ENCODE peak calls at places on chromosome 7, in seven cellular contexts. U is IMR-90, L is A549, G is endothelial cell of umbilical vein, B is GM23248, S is heart left ventricle, W is ovary. H is an unnamed sample. For H3K9me3, the result is how much of the 10 kb centered on the place peaks cover.

GRCh38 chr7:18570890-18571478 is 75.4 kb downstream of the HDAC9 start:
- DNase-seq in U (peak), L (peak), G (peak), B (peak), S (no peak), W (no peak), H (no peak)

GRCh38 chr7:158422551-158423189 is 165.0 kb downstream of the PTPRN2 start:
- DNase-seq in U (no peak), L (no peak), G (no peak), B (no peak), S (no peak), W (no peak), H (no peak)

GRCh38 chr7:150994141-150994837 is 3.5 kb downstream of the NOS3 start:
- DNase-seq in U (no peak), L (no peak), G (peak), B (no peak), S (peak), W (peak), H (peak)

GRCh38 chr7:78427209-78427608 is 628.6 kb downstream of the PHTF2 start:
- DNase-seq in U (no peak), L (no peak), G (no peak), B (no peak), S (no peak), W (no peak), H (no peak)

GRCh38 chr7:28355553-28356319 is 56.6 kb upstream of the CREB5 start:
- DNase-seq in U (no peak), L (no peak), G (no peak), B (no peak), S (no peak), W (no peak), H (no peak)

GRCh38 chr7:141027043-141027442 is 12.3 kb upstream of the MRPS33 start:
- DNase-seq in U (no peak), L (no peak), G (no peak), B (no peak), S (no peak), W (no peak), H (no peak)

GRCh38 chr7:18144171-18144570 is 116.5 kb upstream of the PRPS1L1 start:
- DNase-seq in U (no peak), L (no peak), G (no peak), B (no peak), S (no peak), W (no peak), H (no peak)

GRCh38 chr7:66921396-66921917 is 432 bp downstream of the TMEM248 start:
- DNase-seq in U (peak), L (peak), G (no peak), B (peak), S (peak), W (peak), H (no peak)

GRCh38 chr7:118855290-118855689 is 630.8 kb downstream of the ANKRD7 start:
- DNase-seq in U (no peak), L (no peak), G (no peak), B (no peak), S (no peak), W (no peak), H (no peak)

GRCh38 chr7:134856141-134856540 is 76.7 kb downstream of the CALD1 start:
- DNase-seq in U (no peak), L (no peak), G (peak), B (peak), S (no peak), W (no peak), H (no peak)

GRCh38 chr7:74101061-74101681 is 17.6 kb downstream of the LIMK1 start:
- DNase-seq in U (no peak), L (no peak), G (no peak), B (peak), S (peak), W (no peak), H (peak)

GRCh38 chr7:46839651-46840050 is 742.3 kb downstream of the TNS3 start:
- DNase-seq in U (peak), L (no peak), G (peak), B (peak), S (no peak), W (no peak), H (no peak)

GRCh38 chr7:131908719-131909118 is 352.3 kb upstream of the PODXL start:
- DNase-seq in U (no peak), L (no peak), G (no peak), B (no peak), S (no peak), W (no peak), H (no peak)

GRCh38 chr7:80488851-80489370 is 23.0 kb downstream of the GNAT3 start:
- DNase-seq in U (peak), L (no peak), G (no peak), B (no peak), S (no peak), W (no peak), H (no peak)

GRCh38 chr7:5692845-5693278 is 88.6 kb downstream of the RNF216 start:
- DNase-seq in U (peak), L (peak), G (peak), B (peak), S (no peak), W (no peak), H (no peak)

GRCh38 chr7:151257990-151258389 is 9.5 kb upstream of the SMARCD3 start:
- DNase-seq in U (no peak), L (no peak), G (no peak), B (no peak), S (no peak), W (no peak), H (no peak)

GRCh38 chr7:23918856-23919255 is 208.8 kb downstream of the STK31 start:
- DNase-seq in U (no peak), L (no peak), G (no peak), B (no peak), S (no peak), W (no peak), H (no peak)

GRCh38 chr7:140983802-140984201 is 30.9 kb downstream of the MRPS33 start:
- DNase-seq in U (peak), L (peak), G (no peak), B (no peak), S (no peak), W (no peak), H (no peak)

GRCh38 chr7:22357311-22358175 is 589 bp upstream of the RAPGEF5 start:
- DNase-seq in U (peak), L (peak), G (peak), B (peak), S (no peak), W (no peak), H (no peak)

GRCh38 chr7:112630565-112630964 is 149.8 kb downstream of the LSMEM1 start:
- DNase-seq in U (peak), L (peak), G (peak), B (peak), S (no peak), W (no peak), H (no peak)

GRCh38 chr7:106721816-106722785 is 61.1 kb upstream of the CCDC71L start:
- DNase-seq in U (peak), L (no peak), G (no peak), B (no peak), S (no peak), W (no peak), H (no peak)

GRCh38 chr7:6167004-6167551 is 105.3 kb downstream of the CYTH3 start:
- DNase-seq in U (no peak), L (no peak), G (no peak), B (no peak), S (peak), W (no peak), H (peak)

GRCh38 chr7:19116121-19117080 is 1.0 kb downstream of the TWIST1 start:
- DNase-seq in U (peak), L (peak), G (peak), B (peak), S (peak), W (peak), H (no peak)

GRCh38 chr7:117135553-117135891 is 182.2 kb downstream of the ST7 start:
- DNase-seq in U (no peak), L (no peak), G (no peak), B (no peak), S (no peak), W (no peak), H (no peak)

GRCh38 chr7:142263598-142264380 is 5.9 kb upstream of the PRSS58 start:
- DNase-seq in U (no peak), L (no peak), G (no peak), B (peak), S (no peak), W (no peak), H (no peak)

GRCh38 chr7:157871681-157872080 is 534.9 kb downstream of the DNAJB6 start:
- DNase-seq in U (no peak), L (no peak), G (no peak), B (no peak), S (no peak), W (no peak), H (no peak)

GRCh38 chr7:23072043-23072442 is 33.5 kb upstream of the KLHL7 start:
- DNase-seq in U (peak), L (peak), G (no peak), B (peak), S (no peak), W (no peak), H (no peak)

GRCh38 chr7:10346032-10346431 is 627.6 kb upstream of the PHF14 start:
- DNase-seq in U (no peak), L (no peak), G (no peak), B (no peak), S (no peak), W (no peak), H (no peak)

GRCh38 chr7:129607471-129608120 is 3.9 kb upstream of the NRF1 start:
- DNase-seq in U (no peak), L (peak), G (peak), B (peak), S (no peak), W (no peak), H (no peak)

GRCh38 chr7:148883233-148884048 is 650 bp downstream of the EZH2 start:
- DNase-seq in U (no peak), L (peak), G (peak), B (peak), S (peak), W (peak), H (peak)

GRCh38 chr7:47371733-47372368 is 210.1 kb downstream of the TNS3 start:
- DNase-seq in U (peak), L (peak), G (peak), B (no peak), S (peak), W (peak), H (peak)

GRCh38 chr7:106566672-106567071 is 94.3 kb downstream of the CCDC71L start:
- DNase-seq in U (no peak), L (no peak), G (no peak), B (no peak), S (no peak), W (no peak), H (no peak)

GRCh38 chr7:12127490-12127889 is 83.6 kb upstream of the TMEM106B start:
- DNase-seq in U (no peak), L (peak), G (no peak), B (no peak), S (no peak), W (no peak), H (no peak)

GRCh38 chr7:43729924-43730248 is 563 bp upstream of the COA1 start:
- DNase-seq in U (no peak), L (no peak), G (no peak), B (no peak), S (no peak), W (no peak), H (no peak)

GRCh38 chr7:110373514-110374258 is 717.2 kb upstream of the LRRN3 start:
- DNase-seq in U (peak), L (no peak), G (no peak), B (no peak), S (no peak), W (no peak), H (no peak)

GRCh38 chr7:137789215-137789899 is 57.4 kb downstream of the DGKI start:
- DNase-seq in U (no peak), L (no peak), G (no peak), B (no peak), S (no peak), W (no peak), H (no peak)

GRCh38 chr7:712601-713457 is 13.7 kb upstream of the DNAAF5 start:
- DNase-seq in U (no peak), L (no peak), G (no peak), B (no peak), S (no peak), W (peak), H (no peak)

GRCh38 chr7:27235387-27236052 is 7.1 kb upstream of the EVX1 start:
- DNase-seq in U (no peak), L (peak), G (no peak), B (peak), S (no peak), W (peak), H (peak)

GRCh38 chr7:4612939-4613841 is 68.9 kb upstream of the FOXK1 start:
- DNase-seq in U (peak), L (no peak), G (peak), B (peak), S (peak), W (no peak), H (no peak)

GRCh38 chr7:128392446-128393327 is 17.1 kb downstream of the IMPDH1 start:
- DNase-seq in U (no peak), L (no peak), G (no peak), B (no peak), S (no peak), W (no peak), H (no peak)
- H3K9me3 ChIP-seq in U (under half), L (under half), G (under half), B (under half), S (under half), W (under half), H (under half)

GRCh38 chr7:99404977-99405320 is 3.4 kb downstream of the PDAP1 start:
- DNase-seq in U (no peak), L (no peak), G (no peak), B (no peak), S (no peak), W (no peak), H (no peak)

GRCh38 chr7:99404235-99404976 is 4.0 kb downstream of the PDAP1 start:
- DNase-seq in U (peak), L (no peak), G (no peak), B (peak), S (no peak), W (no peak), H (no peak)

GRCh38 chr7:99408347-99409191 is at the start of the genes BUD31 and PDAP1:
- DNase-seq in U (peak), L (peak), G (peak), B (peak), S (peak), W (peak), H (peak)

GRCh38 chr7:99407849-99408346 is 499 bp downstream of the PDAP1 start:
- DNase-seq in U (peak), L (peak), G (peak), B (peak), S (peak), W (peak), H (peak)

DNA sequence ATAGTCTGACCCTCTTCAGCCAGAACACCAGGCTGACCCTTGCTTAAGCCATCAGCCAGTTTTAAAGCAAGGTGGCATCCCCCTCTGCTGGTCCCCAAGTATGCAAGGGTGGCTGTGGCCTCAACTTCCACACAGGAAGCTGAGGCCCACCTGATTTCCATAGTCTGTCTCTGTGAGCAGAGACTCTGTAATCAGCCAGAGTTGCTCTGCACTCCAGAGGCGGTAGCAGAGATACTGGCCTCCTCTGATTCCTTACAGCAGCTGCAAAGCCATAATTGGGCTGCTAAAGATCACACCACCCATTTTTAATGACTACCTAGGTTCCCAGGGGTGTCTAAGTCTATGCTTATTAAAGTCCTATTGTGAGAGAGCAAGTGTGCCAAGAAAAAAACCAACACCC is 1.8 kb downstream of the PDAP1 start:
- DNase-seq in U (no peak), L (no peak), G (no peak), B (no peak), S (no peak), W (no peak), H (no peak)
- H3K4me3 ChIP-seq in U (no peak), L (peak), G (no peak), B (peak), S (no peak), W (no peak), H (peak)

DNA sequence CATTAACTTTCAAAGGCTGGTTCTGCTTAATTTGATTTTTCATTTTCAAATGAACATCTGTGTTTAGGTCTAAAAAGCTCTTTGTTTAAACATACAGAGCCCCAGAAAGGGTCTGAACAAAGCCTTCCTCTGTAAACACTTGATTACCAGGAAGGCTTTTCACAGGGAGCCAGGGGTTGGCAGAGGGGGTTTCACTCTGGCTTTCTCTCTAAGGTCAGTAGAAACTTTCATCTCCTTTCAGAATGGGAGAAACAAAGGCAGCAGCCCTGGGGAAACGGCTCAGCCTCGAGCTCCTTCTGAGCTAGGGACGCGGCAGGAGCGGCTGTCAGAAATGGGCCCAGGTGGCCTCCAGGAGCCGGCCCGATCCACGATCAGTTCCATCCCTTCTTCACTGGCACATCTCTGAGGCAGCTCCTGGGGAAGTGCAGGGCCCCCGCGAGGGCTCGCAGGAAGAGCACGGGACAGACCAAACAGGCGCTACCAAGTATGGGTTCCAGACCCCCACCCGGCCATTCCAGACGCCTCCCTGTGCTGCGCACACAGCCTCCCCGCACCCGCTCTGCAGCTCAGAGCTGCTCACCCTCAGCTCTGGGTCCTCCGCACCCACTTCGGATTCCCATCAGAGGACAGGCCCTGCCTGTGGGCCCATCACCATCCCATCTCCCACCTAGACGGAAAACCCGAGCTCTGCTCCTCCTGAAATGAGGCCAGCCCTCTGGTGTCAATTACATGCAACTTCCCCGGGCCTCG is 124.1 kb downstream of the MAD1L1 start:
- DNase-seq in U (peak), L (no peak), G (no peak), B (no peak), S (no peak), W (no peak), H (no peak)
- H3K9me3 ChIP-seq in U (under half), L (under half), G (under half), B (under half), S (under half), W (under half), H (under half)

DNA sequence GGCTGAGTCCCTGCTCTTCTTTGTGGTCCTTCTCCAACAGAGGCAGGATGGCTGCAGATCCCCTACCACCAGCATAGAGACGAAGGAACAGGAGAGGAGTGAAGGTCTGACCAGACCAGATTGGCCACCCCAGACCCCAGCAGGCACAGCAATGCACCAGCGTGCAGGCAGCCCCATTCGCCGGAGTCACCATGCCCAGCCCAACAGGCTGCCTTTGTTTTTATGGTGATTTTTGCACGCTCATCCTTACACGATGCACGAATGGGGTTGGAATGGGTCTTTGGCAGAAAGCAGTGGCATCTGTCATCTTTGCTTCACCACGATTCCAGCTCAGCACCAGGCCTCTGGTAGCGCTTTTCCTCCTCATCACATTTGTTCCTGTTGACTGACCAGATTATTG is 427.6 kb downstream of the INHBA start:
- DNase-seq in U (no peak), L (no peak), G (no peak), B (no peak), S (no peak), W (no peak), H (no peak)
- H3K4me3 ChIP-seq in U (no peak), L (no peak), G (no peak), B (no peak), S (no peak), W (no peak), H (no peak)

H was measured in left ventricle myocardium inferior.